ENCODE peak calls at places on chromosomes 3 and 15, in seven cellular contexts. G is frontal cortex; L is progenitor cell of endocrine pancreas; K is SHP77; I is activated CD8-positive, alpha-beta T cell treated with anti-CD3 and anti-CD28 coated beads, Interleukin-2, amount 10 ng/mL, durations not matched to agents 7 days and 5 days; F is stimulated activated CD8-positive, alpha-beta memory T cell treated with anti-CD3 and anti-CD28 coated beads, Interleukin-15, amount 100 ng/mL, for 4 hours; O is SW480. U is an unnamed sample.
A peak's percentile ranks its signal among the peaks of the same experiment; 100 is the strongest.

GRCh38 chr15:41944313-41944940 is 27.9 kb downstream of the EHD4 start:
- DNase-seq in I (no peak), K (no peak), L (no peak), O (peak; percentile 84), F (no peak), G (no peak), U (no peak)

GRCh38 chr3:65398953-65399352 is 639.8 kb downstream of the MAGI1 start:
- DNase-seq in O (peak; percentile 57), K (no peak), G (no peak), L (no peak), I (no peak), F (no peak), U (no peak)

GRCh38 chr3:108477511-108478147 is 32.8 kb downstream of the MYH15 start:
- DNase-seq in G (no peak), L (peak; percentile 32), F (peak; percentile 2), K (peak; percentile 50), I (peak; percentile 75), O (peak; percentile 56), U (peak; percentile 56)

GRCh38 chr15:71237456-71238188 is 122.4 kb downstream of the THSD4 start:
- DNase-seq in F (no peak), O (peak; percentile 21), L (no peak), K (no peak), I (no peak), G (peak; percentile 43), U (no peak)

GRCh38 chr15:32818758-32819405 is 101.1 kb downstream of the GREM1 start:
- DNase-seq in I (no peak), G (no peak), O (no peak), L (no peak), F (no peak), K (no peak), U (no peak)

GRCh38 chr15:64030123-64030522 is 16.2 kb downstream of the DAPK2 start:
- DNase-seq in G (no peak), O (no peak), F (no peak), K (no peak), L (no peak), I (no peak), U (no peak)

GRCh38 chr15:76930831-76931396 is 635 bp upstream of the RCN2 start:
- DNase-seq in L (no peak), K (no peak), F (no peak), O (peak; percentile 37), G (no peak), I (no peak), U (no peak)

GRCh38 chr15:100340721-100341661 is 784 bp downstream of the ADAMTS17 start:
- DNase-seq in L (no peak), O (peak; percentile 37), F (no peak), I (no peak), G (peak; percentile 18), K (no peak), U (peak; percentile 23)

GRCh38 chr15:88878720-88879184 is 16.6 kb downstream of the HAPLN3 start:
- DNase-seq in K (peak; percentile 74), O (peak; percentile 77), L (peak; percentile 47), I (peak; percentile 58), F (no peak), G (peak; percentile 57), U (peak; percentile 86)

GRCh38 chr15:34892963-34893591 is 76.5 kb downstream of the AQR start:
- DNase-seq in F (no peak), K (no peak), G (no peak), I (no peak), O (no peak), L (no peak), U (no peak)

GRCh38 chr15:27479232-27480140 is 508.5 kb downstream of the GABRG3 start:
- DNase-seq in K (no peak), F (no peak), O (no peak), G (no peak), I (no peak), L (no peak), U (no peak)

GRCh38 chr3:52743721-52744120 is 27.0 kb downstream of the NEK4 start:
- DNase-seq in K (no peak), L (no peak), G (no peak), O (no peak), I (no peak), F (no peak), U (no peak)

GRCh38 chr15:54707805-54708752 is 488.7 kb downstream of the RSL24D1 start:
- DNase-seq in K (no peak), F (no peak), O (no peak), G (no peak), I (no peak), L (no peak), U (no peak)

GRCh38 chr3:183331518-183331917 is 78.5 kb downstream of the B3GNT5 start:
- DNase-seq in F (no peak), K (no peak), I (no peak), L (no peak), O (no peak), G (no peak), U (no peak)

GRCh38 chr3:49625971-49626640 is 48.0 kb upstream of the APEH start:
- DNase-seq in I (no peak), L (no peak), G (no peak), K (no peak), F (no peak), O (no peak), U (no peak)

GRCh38 chr3:185552358-185552877 is at the start of gene LIPH:
- DNase-seq in I (no peak), L (no peak), K (no peak), F (no peak), G (no peak), O (peak; percentile 50), U (no peak)

GRCh38 chr3:187243933-187244564 is 46.8 kb downstream of the RTP1 start:
- DNase-seq in G (no peak), K (no peak), L (no peak), I (no peak), F (no peak), O (no peak), U (no peak)

GRCh38 chr15:101295607-101296225 is 668 bp upstream of the SNRPA1 start:
- DNase-seq in K (no peak), F (no peak), L (no peak), G (no peak), O (peak; percentile 72), I (no peak), U (peak; percentile 63)

GRCh38 chr15:84702961-84703482 is 12.9 kb downstream of the SEC11A start:
- DNase-seq in I (no peak), F (no peak), O (no peak), L (no peak), G (no peak), K (no peak), U (no peak)

GRCh38 chr3:17398959-17399551 is 343.4 kb downstream of the TBC1D5 start:
- DNase-seq in L (no peak), F (no peak), O (no peak), K (no peak), I (no peak), G (no peak), U (peak; percentile 8)

GRCh38 chr3:62735510-62735909 is 139.7 kb downstream of the CADPS start:
- DNase-seq in F (no peak), O (no peak), I (no peak), G (no peak), K (no peak), L (no peak), U (no peak)

GRCh38 chr3:150765949-150766720 is 3.2 kb upstream of the SIAH2 start:
- DNase-seq in G (no peak), O (peak; percentile 62), K (no peak), L (no peak), I (no peak), F (no peak), U (peak; percentile 96)

GRCh38 chr3:15795563-15796308 is 2.0 kb downstream of the ANKRD28 start:
- DNase-seq in F (no peak), O (peak; percentile 37), K (no peak), G (no peak), I (no peak), L (no peak), U (peak; percentile 67)

GRCh38 chr15:51675234-51675633 is 6.1 kb upstream of the SCG3 start:
- DNase-seq in L (no peak), G (no peak), O (no peak), F (no peak), I (no peak), K (no peak), U (no peak)

GRCh38 chr3:59581000-59581399 is 531.2 kb upstream of the CFAP20DC start:
- DNase-seq in L (no peak), G (no peak), I (no peak), F (no peak), K (no peak), O (no peak), U (no peak)

GRCh38 chr3:148319161-148319915 is 378.4 kb upstream of the AGTR1 start:
- DNase-seq in I (no peak), K (no peak), L (no peak), F (no peak), O (no peak), G (no peak), U (peak; percentile 86)

GRCh38 chr15:48976444-48977088 is 12.8 kb upstream of the SHC4 start:
- DNase-seq in F (no peak), G (no peak), I (no peak), K (no peak), O (no peak), L (no peak), U (no peak)

GRCh38 chr3:51106242-51106876 is 278.7 kb upstream of the MANF start:
- DNase-seq in G (no peak), O (no peak), L (no peak), F (no peak), I (no peak), K (no peak), U (no peak)

GRCh38 chr3:31218082-31218481 is 314.6 kb upstream of the STT3B start:
- DNase-seq in O (no peak), L (no peak), G (no peak), K (no peak), F (no peak), I (no peak), U (no peak)

GRCh38 chr3:66555214-66555844 is 54.5 kb upstream of the LRIG1 start:
- DNase-seq in O (no peak), G (no peak), F (no peak), L (no peak), K (no peak), I (no peak), U (no peak)

GRCh38 chr3:123154346-123154985 is 47.3 kb upstream of the SEC22A start:
- DNase-seq in K (no peak), I (no peak), O (no peak), F (no peak), G (no peak), L (no peak), U (no peak)

U was measured in RPMI8226.